ENCODE peak calls at places on chromosomes 3 and 15, in four cellular contexts. C is pancreas, F is adrenal gland, Q is tibial nerve. O is an unnamed sample.

GRCh38 chr3:117793684-117794304 is 1084.2 kb downstream of the TUSC7 start:
- DNase-seq in C (no peak), F (no peak), Q (no peak), O (no peak)

GRCh38 chr3:155664922-155665695 is 79.8 kb downstream of the PLCH1 start:
- DNase-seq in C (peak), F (peak), Q (peak), O (no peak)

GRCh38 chr15:48393650-48394049 is 62.4 kb downstream of the DUT start:
- DNase-seq in C (no peak), F (no peak), Q (no peak), O (no peak)

GRCh38 chr15:27869697-27870281 is 229.3 kb downstream of the OCA2 start:
- DNase-seq in C (no peak), F (no peak), Q (no peak), O (no peak)

GRCh38 chr3:44862221-44862637 is 517 bp downstream of the TMEM42 start:
- DNase-seq in C (no peak), F (no peak), Q (no peak), O (no peak)

GRCh38 chr15:64619880-64620839 is 155.2 kb downstream of the RBPMS2 start:
- DNase-seq in C (no peak), F (no peak), Q (no peak), O (no peak)

GRCh38 chr3:156873906-156874305 is 47.8 kb downstream of the LEKR1 start:
- DNase-seq in C (no peak), F (no peak), Q (no peak), O (no peak)

GRCh38 chr3:120926146-120926545 is 18.1 kb downstream of the STXBP5L start:
- DNase-seq in C (no peak), F (no peak), Q (no peak), O (no peak)

GRCh38 chr15:95799286-95800187 is 531.0 kb upstream of the NR2F2 start:
- DNase-seq in C (no peak), F (no peak), Q (no peak), O (no peak)

GRCh38 chr3:122793568-122794416 is at the start of gene HSPBAP1:
- DNase-seq in C (peak), F (peak), Q (peak), O (peak)

GRCh38 chr15:79431636-79432344 is at the start of gene MINAR1:
- DNase-seq in C (no peak), F (peak), Q (no peak), O (no peak)

GRCh38 chr3:44825264-44825925 is 36.3 kb upstream of the TMEM42 start:
- DNase-seq in C (no peak), F (no peak), Q (no peak), O (no peak)

GRCh38 chr15:66239514-66239913 is 14.0 kb downstream of the MEGF11 start:
- DNase-seq in C (no peak), F (no peak), Q (no peak), O (no peak)

GRCh38 chr3:65398953-65399352 is 639.8 kb downstream of the MAGI1 start:
- DNase-seq in C (no peak), F (no peak), Q (no peak), O (no peak)

GRCh38 chr3:71581451-71581980 is 2.0 kb downstream of the FOXP1 start:
- DNase-seq in C (peak), F (peak), Q (no peak), O (peak)

GRCh38 chr15:78810377-78811123 is 714 bp downstream of the ADAMTS7 start:
- DNase-seq in C (no peak), F (peak), Q (no peak), O (peak)

GRCh38 chr3:190099099-190099498 is 21.6 kb downstream of the P3H2 start:
- DNase-seq in C (no peak), F (no peak), Q (no peak), O (no peak)

GRCh38 chr3:35709691-35710090 is 70.4 kb downstream of the ARPP21 start:
- DNase-seq in C (no peak), F (no peak), Q (no peak), O (no peak)

GRCh38 chr15:67905628-67906027 is 65.8 kb upstream of the RNU6-1 start:
- DNase-seq in C (no peak), F (no peak), Q (no peak), O (no peak)

GRCh38 chr15:39657714-39658113 is 76.8 kb downstream of the THBS1 start:
- DNase-seq in C (no peak), F (no peak), Q (no peak), O (no peak)

GRCh38 chr3:194987571-194988494 is 283.1 kb downstream of the XXYLT1 start:
- DNase-seq in C (no peak), F (no peak), Q (no peak), O (no peak)

GRCh38 chr15:97944724-97945123 is 15.8 kb upstream of the ARRDC4 start:
- DNase-seq in C (no peak), F (no peak), Q (no peak), O (no peak)

GRCh38 chr15:66706225-66706732 is 4.2 kb downstream of the SMAD6 start:
- DNase-seq in C (no peak), F (no peak), Q (no peak), O (no peak)

GRCh38 chr3:51970606-51971300 is 3.1 kb downstream of the ABHD14B start:
- DNase-seq in C (peak), F (no peak), Q (no peak), O (no peak)

GRCh38 chr3:145843561-145843960 is 317.4 kb downstream of the PLOD2 start:
- DNase-seq in C (no peak), F (no peak), Q (no peak), O (no peak)

GRCh38 chr3:146221276-146221675 is 29.6 kb downstream of the PLSCR4 start:
- DNase-seq in C (no peak), F (no peak), Q (no peak), O (no peak)

GRCh38 chr3:36784012-36784763 is 19.8 kb upstream of the DCLK3 start:
- DNase-seq in C (no peak), F (no peak), Q (no peak), O (no peak)

GRCh38 chr15:101469520-101470288 is 19.8 kb downstream of the PCSK6 start:
- DNase-seq in C (no peak), F (no peak), Q (no peak), O (no peak)

DNA sequence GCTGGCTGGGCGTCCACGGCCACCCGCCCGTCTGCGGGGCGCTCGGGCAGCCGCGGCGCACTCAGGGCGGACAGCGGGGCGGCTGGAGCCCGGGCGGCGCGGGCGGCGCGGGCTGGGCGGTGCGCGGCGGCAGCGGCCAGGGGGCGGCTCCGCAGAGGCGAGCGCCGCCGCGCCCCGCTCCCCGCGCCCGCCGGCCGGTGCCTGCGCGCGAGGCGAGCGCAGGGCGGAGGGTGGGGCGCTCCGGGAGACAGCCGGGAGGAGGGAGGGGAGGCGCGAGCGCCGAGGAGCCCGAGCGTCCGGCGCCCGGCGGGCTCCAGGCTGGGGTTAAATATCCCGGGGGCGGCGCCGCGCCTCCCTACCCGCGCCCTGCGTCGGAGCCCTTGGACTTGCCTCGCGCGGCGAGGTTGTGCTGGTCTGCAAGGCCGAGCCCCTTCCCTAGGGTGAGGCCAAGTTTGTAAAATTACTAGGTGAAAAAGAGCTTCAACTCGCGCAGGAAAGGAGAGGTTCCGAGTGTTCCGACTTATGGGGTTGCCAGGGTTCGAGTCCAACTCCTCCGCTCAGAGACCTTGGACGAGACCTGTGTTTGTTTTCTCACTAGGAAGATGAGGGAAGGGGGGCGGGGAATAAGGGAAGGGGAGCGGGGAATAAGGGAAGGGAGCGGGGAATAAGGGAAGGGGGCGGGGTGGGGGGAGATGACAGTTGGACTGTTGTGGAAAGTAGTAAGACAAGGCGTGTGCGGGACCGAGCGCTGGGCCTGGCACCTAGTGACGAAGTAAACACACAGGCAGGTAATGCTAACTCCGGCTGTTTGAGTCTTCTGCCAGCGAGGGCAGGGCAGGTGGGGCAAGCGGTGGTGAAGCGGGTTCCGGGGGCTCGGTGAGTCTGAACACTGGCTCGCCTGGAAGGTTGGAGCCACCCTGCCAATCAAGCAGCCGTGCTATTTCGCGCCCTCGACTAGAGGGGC is at the start of gene TNFAIP8L3:
- DNase-seq in C (no peak), F (no peak), Q (no peak), O (no peak)
- H3K4me3 ChIP-seq in C (peak), F (no peak), Q (peak), O (no peak)

DNA sequence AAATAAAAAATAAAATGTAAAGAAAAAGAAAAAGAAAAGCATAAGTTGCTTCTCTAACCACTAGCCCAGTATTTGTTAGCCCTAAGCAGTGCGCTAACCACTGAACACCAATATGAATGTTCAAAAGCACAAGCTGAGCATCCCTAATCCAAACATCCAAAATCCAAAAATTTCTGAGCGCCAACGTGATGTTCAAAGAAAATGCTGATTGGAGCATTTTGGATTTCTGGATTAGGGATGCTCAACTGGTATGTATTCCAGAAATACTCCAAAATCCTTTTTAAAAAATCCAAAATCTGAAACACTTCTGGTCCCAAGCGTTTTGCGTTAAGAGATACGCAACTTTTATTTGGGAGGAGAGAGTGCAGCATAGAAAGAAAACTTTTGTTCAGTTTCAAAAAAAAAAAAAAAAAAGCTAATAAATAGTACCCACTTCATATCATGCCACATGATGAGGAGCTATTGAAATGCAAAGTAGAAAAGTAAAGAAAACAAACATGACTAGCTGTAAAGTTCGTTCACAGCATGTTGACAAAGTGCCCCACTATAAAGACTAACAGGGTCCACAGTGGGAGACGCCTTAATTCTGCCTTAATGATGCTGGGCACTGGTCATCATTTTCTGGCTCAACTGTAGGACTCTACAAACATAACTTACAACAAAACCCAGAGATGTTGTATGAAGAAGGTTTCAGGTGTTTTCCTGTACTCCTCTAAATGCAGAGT is 32.4 kb downstream of the EDC3 start:
- DNase-seq in C (no peak), F (no peak), Q (no peak), O (no peak)
- H3K27ac ChIP-seq in C (peak), F (peak), Q (peak), O (no peak)

DNA sequence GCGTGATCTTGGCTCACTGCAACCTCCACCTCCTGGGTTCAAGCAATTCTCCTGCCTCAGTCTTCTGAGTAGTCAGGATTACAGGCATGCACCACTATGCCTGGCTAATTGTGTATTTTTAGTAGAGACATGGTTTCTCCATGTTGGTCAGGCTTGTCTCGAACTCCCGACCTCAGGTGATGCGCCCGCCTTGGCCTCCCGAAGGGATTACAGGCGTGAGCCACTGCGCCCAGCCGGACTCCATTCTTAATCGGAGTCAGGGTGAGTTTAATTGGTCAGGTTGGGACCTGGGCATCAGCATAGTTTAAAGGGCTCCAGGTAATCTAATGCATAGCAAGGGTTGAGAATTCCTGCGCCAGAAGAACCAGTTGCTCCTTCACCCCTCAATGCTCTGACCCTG is 29.2 kb downstream of the MAGEF1 start:
- DNase-seq in C (no peak), F (no peak), Q (no peak), O (no peak)
- H3K4me3 ChIP-seq in C (no peak), F (no peak), Q (no peak), O (no peak)

GRCh38 chr3:129122697-129123055 is 1.1 kb upstream of the RAB43 start:
- DNase-seq in C (no peak), F (no peak), Q (no peak), O (no peak)

GRCh38 chr3:129120254-129121004 is 1.2 kb downstream of the RAB43 start:
- DNase-seq in C (peak), F (peak), Q (peak), O (peak)

GRCh38 chr3:129121792-129122696 is at the start of gene RAB43:
- DNase-seq in C (peak), F (peak), Q (peak), O (peak)

GRCh38 chr3:129121016-129121791 is 400 bp downstream of the RAB43 start:
- DNase-seq in C (peak), F (no peak), Q (no peak), O (no peak)

DNA sequence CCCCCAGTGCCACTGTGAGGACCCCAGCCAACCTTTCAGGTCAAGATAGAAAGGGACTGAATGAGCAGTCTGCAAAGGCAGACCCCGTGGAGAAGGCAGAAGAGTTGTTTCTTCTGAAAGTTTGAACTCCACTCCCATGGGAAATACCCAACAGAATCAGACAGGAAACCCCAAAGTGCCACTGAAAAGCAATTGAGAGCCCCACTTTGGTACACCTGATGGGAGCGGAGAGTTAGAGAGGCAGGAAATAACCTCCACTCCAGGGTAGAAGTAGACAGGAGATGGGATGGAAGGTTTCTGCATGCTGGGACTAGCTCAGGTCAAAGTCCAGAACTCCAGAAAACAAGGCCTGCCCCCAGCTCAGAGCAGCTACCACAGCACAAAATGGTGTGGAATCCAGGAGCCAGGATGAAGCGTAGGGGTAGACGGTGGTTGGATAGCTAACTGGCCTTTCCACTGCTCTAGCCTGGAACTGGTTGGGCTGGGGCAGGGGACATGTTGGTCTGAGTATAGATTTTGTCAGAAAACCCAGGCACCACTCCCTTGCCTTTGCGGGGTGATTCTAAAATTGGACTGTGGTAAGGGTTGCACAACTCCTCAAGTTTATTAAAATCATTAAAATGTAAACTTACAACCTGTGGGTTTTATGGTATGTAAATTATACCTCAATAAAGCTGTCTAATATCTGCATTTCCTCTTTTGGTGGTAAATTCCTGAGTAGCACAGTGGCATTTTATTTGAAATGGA is 1.9 kb upstream of the RAB43 start:
- DNase-seq in C (no peak), F (no peak), Q (no peak), O (no peak)
- H3K27ac ChIP-seq in C (peak), F (peak), Q (peak), O (no peak)

O was measured in CD8-positive, alpha-beta T cell.